ENCODE peak calls at places on chromosomes 16 and 17, in four cellular contexts. M is aorta, W is NCI-H510A treated with DMSO at 0.1 percent for 48 hours, K is adipocyte. L is an unnamed sample.

GRCh38 chr17:39462644-39463375 is 1.5 kb downstream of the CDK12 start:
- DNase-seq in K (peak), W (no peak), M (peak), L (no peak)

GRCh38 chr16:53356478-53357207 is 77.6 kb upstream of the RBL2 start:
- DNase-seq in W (no peak), K (no peak), M (no peak), L (no peak)

GRCh38 chr17:33166472-33166871 is 126.6 kb downstream of the ASIC2 start:
- DNase-seq in W (no peak), K (no peak), M (no peak), L (no peak)

GRCh38 chr17:57627591-57627990 is 117.5 kb downstream of the CCDC182 start:
- DNase-seq in W (no peak), M (no peak), K (no peak), L (no peak)

GRCh38 chr16:48231675-48232214 is 12.4 kb upstream of the LONP2 start:
- DNase-seq in M (no peak), W (no peak), K (peak), L (no peak)

GRCh38 chr17:61200349-61200735 is 199.3 kb upstream of the TBX2 start:
- DNase-seq in M (no peak), W (no peak), K (no peak), L (no peak)

GRCh38 chr17:51815097-51815496 is 343.4 kb downstream of the CA10 start:
- DNase-seq in W (no peak), K (no peak), M (no peak), L (no peak)

GRCh38 chr17:40067710-40068109 is 4.9 kb downstream of the THRA start:
- DNase-seq in M (no peak), K (no peak), W (no peak), L (no peak)

GRCh38 chr16:50246299-50247122 is 19.8 kb upstream of the ADCY7 start:
- DNase-seq in K (no peak), W (no peak), M (peak), L (no peak)

GRCh38 chr16:57260294-57260929 is 15.4 kb downstream of the ARL2BP start:
- DNase-seq in K (peak), W (no peak), M (peak), L (no peak)

GRCh38 chr17:948284-948852 is 31.2 kb downstream of the NXN start:
- DNase-seq in W (no peak), M (peak), K (no peak), L (no peak)

GRCh38 chr17:15377200-15377599 is 35.8 kb upstream of the TEKT3 start:
- DNase-seq in M (no peak), W (no peak), K (peak), L (no peak)

GRCh38 chr16:4324871-4325740 is 9.2 kb downstream of the GLIS2 start:
- DNase-seq in W (no peak), K (no peak), M (peak), L (no peak)

GRCh38 chr17:57009737-57010445 is 32.0 kb downstream of the SCPEP1 start:
- DNase-seq in K (peak), M (no peak), W (peak), L (peak)

GRCh38 chr16:49484454-49484853 is 110.8 kb downstream of the C16orf78 start:
- DNase-seq in W (peak), M (peak), K (peak), L (peak)

GRCh38 chr16:11916524-11917285 is 949 bp upstream of the GSPT1 start:
- DNase-seq in M (no peak), K (peak), W (peak), L (no peak)

GRCh38 chr16:75922250-75922649 is 196.0 kb upstream of the CPHXL start:
- DNase-seq in K (no peak), M (no peak), W (no peak), L (no peak)

GRCh38 chr16:35506018-35506897 is 2046.8 kb downstream of the TP53TG3F start:
- DNase-seq in K (no peak), M (no peak), W (peak), L (no peak)

GRCh38 chr17:18377437-18378204 is at the start of gene EVPLL:
- DNase-seq in K (no peak), M (no peak), W (no peak), L (no peak)

GRCh38 chr17:42436401-42436800 is 13.3 kb upstream of the CAVIN1 start:
- DNase-seq in M (no peak), W (no peak), K (peak), L (no peak)

GRCh38 chr16:10370096-10370726 is 15.7 kb upstream of the ATF7IP2 start:
- DNase-seq in W (no peak), M (no peak), K (no peak), L (no peak)

GRCh38 chr16:30715777-30716445 is 16.9 kb downstream of the SRCAP start:
- DNase-seq in W (no peak), K (no peak), M (no peak), L (no peak)

GRCh38 chr16:11224894-11225676 is 30.9 kb downstream of the SOCS1 start:
- DNase-seq in M (no peak), W (no peak), K (no peak), L (peak)

GRCh38 chr17:79977711-79978544 is 57.7 kb downstream of the TBC1D16 start:
- DNase-seq in W (no peak), K (no peak), M (peak), L (no peak)

GRCh38 chr17:79841369-79842135 is 2.3 kb upstream of the CBX4 start:
- DNase-seq in M (no peak), W (no peak), K (no peak), L (no peak)

GRCh38 chr17:62668091-62668804 is 40.8 kb downstream of the MRC2 start:
- DNase-seq in W (no peak), K (peak), M (peak), L (no peak)

GRCh38 chr16:20918486-20919239 is 18.1 kb downstream of the LYRM1 start:
- DNase-seq in K (peak), M (no peak), W (no peak), L (peak)

GRCh38 chr16:56551796-56552738 is 12.8 kb upstream of the MT4 start:
- DNase-seq in K (no peak), M (no peak), W (no peak), L (no peak)

GRCh38 chr16:88649924-88650748 is 717 bp downstream of the CYBA start:
- DNase-seq in M (peak), W (peak), K (peak), L (no peak)

GRCh38 chr17:48030531-48030930 is 7.1 kb downstream of the COPZ2 start:
- DNase-seq in W (no peak), K (no peak), M (peak), L (no peak)

GRCh38 chr16:83603981-83604570 is 203.7 kb upstream of the HSBP1 start:
- DNase-seq in M (no peak), K (no peak), W (no peak), L (no peak)

GRCh38 chr17:29115906-29116651 is 64.1 kb downstream of the MYO18A start:
- DNase-seq in K (peak), M (no peak), W (peak), L (no peak)

GRCh38 chr17:81440511-81441244 is 45.4 kb downstream of the BAHCC1 start:
- DNase-seq in W (peak), K (peak), M (no peak), L (no peak)

GRCh38 chr16:4501071-4501478 is 24.9 kb downstream of the HMOX2 start:
- DNase-seq in W (no peak), M (peak), K (no peak), L (no peak)

GRCh38 chr16:82368041-82368440 is 198.0 kb upstream of the MPHOSPH6 start:
- DNase-seq in K (peak), W (peak), M (no peak), L (peak)

L was measured in psoas muscle.